ENCODE peak calls at places on chromosomes 16 and 17, in nine cellular contexts. T, M, C, I, Q, V, S, Y and J are unnamed samples.

GRCh38 chr17:6853764-6854442 is 22.4 kb upstream of the TEKT1 start:
- DNase-seq in I (peak; percentile 68), V (peak; percentile 93), S (no peak), Q (no peak), C (peak; percentile 82), M (no peak), Y (peak; percentile 79), T (peak; percentile 52), J (peak; percentile 94)

GRCh38 chr17:79691931-79692330 is 38.8 kb upstream of the ENPP7 start:
- DNase-seq in Q (no peak), V (no peak), S (no peak), Y (no peak), T (no peak), C (no peak), M (no peak), I (no peak), J (no peak)

GRCh38 chr17:79984877-79985276 is 50.8 kb downstream of the TBC1D16 start:
- DNase-seq in C (peak; percentile 59), Y (no peak), T (no peak), S (no peak), I (no peak), M (peak; percentile 13), V (peak; percentile 26), Q (no peak), J (peak; percentile 73)

GRCh38 chr17:79777166-79777843 is 643 bp upstream of the CBX2 start:
- DNase-seq in V (peak; percentile 76), Y (peak; percentile 30), Q (peak; percentile 77), S (no peak), C (peak; percentile 46), T (peak; percentile 91), M (peak; percentile 86), I (peak; percentile 29), J (peak; percentile 93)

GRCh38 chr17:59839646-59840328 is 53.0 kb downstream of the TUBD1 start:
- DNase-seq in M (no peak), Q (no peak), I (no peak), S (no peak), Y (no peak), C (no peak), T (peak; percentile 13), V (no peak), J (peak; percentile 44)

GRCh38 chr16:86337581-86338402 is 172.5 kb upstream of the FOXF1 start:
- DNase-seq in Y (no peak), S (no peak), I (no peak), T (no peak), V (no peak), Q (no peak), C (no peak), M (no peak), J (no peak)

GRCh38 chr17:29179232-29180036 is 764 bp downstream of the MYO18A start:
- DNase-seq in C (peak; percentile 89), T (peak; percentile 89), Y (peak; percentile 85), M (peak; percentile 87), S (peak; percentile 87), V (peak; percentile 84), I (no peak), Q (peak; percentile 67), J (peak; percentile 98)

GRCh38 chr16:82201906-82202305 is 31.9 kb upstream of the MPHOSPH6 start:
- DNase-seq in C (no peak), T (no peak), S (no peak), Q (no peak), Y (no peak), M (no peak), V (no peak), I (no peak), J (no peak)

GRCh38 chr17:75549246-75550138 is 24.0 kb downstream of the LLGL2 start:
- DNase-seq in Q (peak; percentile 33), V (peak; percentile 84), C (peak; percentile 89), S (no peak), T (peak; percentile 82), I (peak; percentile 63), Y (peak; percentile 71), M (peak; percentile 95), J (peak; percentile 96)

GRCh38 chr16:82187829-82188228 is 17.8 kb upstream of the MPHOSPH6 start:
- DNase-seq in S (no peak), I (no peak), M (no peak), Q (no peak), V (no peak), T (no peak), Y (peak; percentile 12), C (no peak), J (no peak)

GRCh38 chr17:73814070-73814469 is 169.8 kb upstream of the SDK2 start:
- DNase-seq in Q (no peak), T (no peak), I (no peak), Y (no peak), C (no peak), V (no peak), S (no peak), M (no peak), J (peak; percentile 76)

GRCh38 chr16:56311208-56312027 is 113.9 kb downstream of the AMFR start:
- DNase-seq in V (peak; percentile 14), C (no peak), I (no peak), Q (no peak), M (peak; percentile 72), T (no peak), Y (no peak), S (no peak), J (peak; percentile 67)

GRCh38 chr16:86281435-86281834 is 228.9 kb upstream of the FOXF1 start:
- DNase-seq in Y (no peak), V (no peak), I (no peak), S (no peak), T (no peak), C (no peak), Q (no peak), M (no peak), J (no peak)

GRCh38 chr16:89371968-89372634 is 118.3 kb downstream of the ANKRD11 start:
- DNase-seq in Q (no peak), T (no peak), S (no peak), C (no peak), M (peak; percentile 66), I (no peak), V (no peak), Y (no peak), J (no peak)

GRCh38 chr17:57405486-57406072 is 149.3 kb downstream of the MSI2 start:
- DNase-seq in M (no peak), I (no peak), Q (no peak), C (no peak), S (no peak), V (no peak), T (peak; percentile 19), Y (no peak), J (no peak)

GRCh38 chr17:17502741-17503565 is 6.8 kb upstream of the RASD1 start:
- DNase-seq in I (no peak), T (no peak), C (no peak), Q (no peak), M (peak; percentile 62), V (no peak), Y (no peak), S (no peak), J (no peak)

GRCh38 chr16:29990033-29990432 is 5.4 kb downstream of the HIRIP3 start:
- DNase-seq in Q (no peak), V (no peak), T (no peak), M (no peak), S (no peak), I (no peak), Y (no peak), C (no peak), J (no peak)

GRCh38 chr17:75645501-75645888 is 12.3 kb downstream of the SMIM5 start:
- DNase-seq in C (no peak), M (peak; percentile 84), I (peak; percentile 90), Q (no peak), S (no peak), T (no peak), Y (peak; percentile 87), V (peak; percentile 90), J (peak; percentile 79)

GRCh38 chr16:87570938-87571867 is 31.1 kb upstream of the JPH3 start:
- DNase-seq in T (peak; percentile 73), C (peak; percentile 59), S (peak; percentile 66), Y (no peak), V (peak; percentile 79), M (peak; percentile 89), I (peak; percentile 42), Q (no peak), J (peak; percentile 93)

GRCh38 chr16:23434380-23434779 is 18.6 kb downstream of the COG7 start:
- DNase-seq in Y (peak; percentile 56), C (peak; percentile 83), V (peak; percentile 70), S (peak; percentile 55), T (peak; percentile 65), Q (peak; percentile 62), I (peak; percentile 59), M (no peak), J (peak; percentile 54)

GRCh38 chr16:81817789-81818304 is 38.8 kb downstream of the PLCG2 start:
- DNase-seq in Q (no peak), M (no peak), T (no peak), S (no peak), I (no peak), V (no peak), Y (no peak), C (no peak), J (no peak)

GRCh38 chr17:31387438-31387837 is 4.0 kb upstream of the RAB11FIP4 start:
- DNase-seq in C (no peak), V (no peak), S (no peak), M (no peak), Q (no peak), T (no peak), I (no peak), Y (no peak), J (no peak)

GRCh38 chr17:17300624-17301568 is 2.3 kb upstream of the NT5M start:
- DNase-seq in I (no peak), Y (peak; percentile 26), V (peak; percentile 98), C (no peak), Q (peak; percentile 71), T (peak; percentile 93), S (no peak), M (peak; percentile 80), J (peak; percentile 99)

GRCh38 chr17:78361227-78361683 is 1.4 kb upstream of the SOCS3 start:
- DNase-seq in Y (no peak), M (no peak), V (peak; percentile 92), T (no peak), I (no peak), Q (no peak), S (peak; percentile 32), C (no peak), J (no peak)
- H3K9ac ChIP-seq in Y (no peak overlapping the region), M (peak overlapping the region; percentile 51), V (peak overlapping the region; percentile 73), T (no peak overlapping the region), I (peak overlapping the region; percentile 96), Q (no peak overlapping the region), S (no peak overlapping the region), C (no peak overlapping the region), J (peak overlapping the region; percentile 11)

GRCh38 chr16:84895016-84895415 is 75.2 kb downstream of the CRISPLD2 start:
- DNase-seq in C (no peak), M (no peak), V (no peak), Y (no peak), S (no peak), I (no peak), Q (no peak), T (no peak), J (no peak)
- H3K4me3 ChIP-seq in C (no peak overlapping the region), M (no peak overlapping the region), V (no peak overlapping the region), Y (no peak overlapping the region), S (no peak overlapping the region), I (no peak overlapping the region), Q (no peak overlapping the region), T (no peak overlapping the region), J (no peak overlapping the region)

GRCh38 chr17:8311131-8311790 is 1.2 kb downstream of the ARHGEF15 start:
- DNase-seq in S (no peak), C (no peak), V (no peak), Y (no peak), M (peak; percentile 67), I (no peak), T (no peak), Q (no peak), J (peak; percentile 62)
- H3K27ac ChIP-seq in S (no peak overlapping the region), C (no peak overlapping the region), V (no peak overlapping the region), Y (no peak overlapping the region), M (peak overlapping the region; percentile 32), I (no peak overlapping the region), T (no peak overlapping the region), Q (no peak overlapping the region), J (no peak overlapping the region)

GRCh38 chr16:3706253-3707145 is 10.8 kb downstream of the TRAP1 start:
- DNase-seq in Q (no peak), M (peak; percentile 10), I (no peak), S (no peak), T (no peak), Y (no peak), V (peak; percentile 57), C (no peak), J (no peak)
- H3K9ac ChIP-seq in Q (no peak overlapping the region), M (no peak overlapping the region), I (no peak overlapping the region), S (no peak overlapping the region), T (no peak overlapping the region), Y (no peak overlapping the region), V (no peak overlapping the region), C (no peak overlapping the region), J (no peak overlapping the region)